ENCODE peak calls at places on chromosomes 11 and 22, in eight cellular contexts. H, W, S, G, E, J, O and B are unnamed samples.

GRCh38 chr11:117868815-117869642 is 7.4 kb downstream of the FXYD6 start:
- DNase-seq in G (no peak), S (no peak), O (no peak), W (no peak), J (no peak), E (no peak), H (no peak), B (no peak)

GRCh38 chr22:48371391-48371790 is 1456.3 kb downstream of the BRD1 start:
- DNase-seq in W (no peak), E (peak; percentile 28), G (no peak), H (no peak), O (no peak), J (no peak), S (no peak), B (no peak)

GRCh38 chr11:39435641-39436040 is 2023.8 kb downstream of the LRRC4C start:
- DNase-seq in E (no peak), H (no peak), W (no peak), G (no peak), S (no peak), O (no peak), J (no peak), B (no peak)

GRCh38 chr11:63901660-63902059 is 15.3 kb downstream of the RCOR2 start:
- DNase-seq in J (no peak), S (no peak), G (no peak), H (peak; percentile 31), W (no peak), O (no peak), E (no peak), B (no peak)

GRCh38 chr11:120622189-120622912 is 110.8 kb downstream of the GRIK4 start:
- DNase-seq in O (no peak), E (no peak), S (no peak), J (no peak), G (no peak), H (peak; percentile 58), W (no peak), B (no peak)

GRCh38 chr11:124069429-124070401 is 28.6 kb upstream of the OR10G7 start:
- DNase-seq in S (peak; percentile 41), G (peak; percentile 86), J (peak; percentile 22), W (no peak), H (peak; percentile 74), O (peak; percentile 61), E (peak; percentile 87), B (no peak)

GRCh38 chr11:131999084-131999483 is 628.7 kb downstream of the NTM start:
- DNase-seq in E (no peak), J (no peak), O (no peak), H (no peak), W (no peak), G (no peak), S (no peak), B (no peak)

GRCh38 chr11:105838668-105839403 is 183.2 kb downstream of the MSANTD4 start:
- DNase-seq in E (no peak), H (no peak), S (peak; percentile 73), W (no peak), O (no peak), G (no peak), J (no peak), B (no peak)

GRCh38 chr11:3136542-3137455 is 28.3 kb downstream of the OSBPL5 start:
- DNase-seq in E (peak; percentile 78), S (no peak), W (no peak), O (no peak), J (no peak), G (no peak), H (no peak), B (no peak)

GRCh38 chr11:129960216-129961214 is 42.1 kb downstream of the PRDM10 start:
- DNase-seq in S (peak; percentile 89), W (no peak), H (peak; percentile 41), E (no peak), O (no peak), J (peak; percentile 64), G (no peak), B (no peak)

GRCh38 chr11:48106166-48106565 is 110.4 kb upstream of the OR4B1 start:
- DNase-seq in G (no peak), W (no peak), J (no peak), E (no peak), H (no peak), S (no peak), O (no peak), B (no peak)

GRCh38 chr11:34926101-34926830 is 9.8 kb downstream of the PDHX start:
- DNase-seq in S (peak; percentile 33), J (peak; percentile 51), E (no peak), G (peak; percentile 54), W (no peak), H (peak; percentile 73), O (peak; percentile 54), B (no peak)

GRCh38 chr11:123407996-123408597 is 22.0 kb upstream of the GRAMD1B start:
- DNase-seq in E (no peak), H (peak; percentile 29), W (no peak), J (no peak), S (no peak), G (no peak), O (no peak), B (no peak)

GRCh38 chr11:68855205-68855978 is 13.7 kb upstream of the CPT1A start:
- DNase-seq in S (no peak), H (peak; percentile 87), W (no peak), J (peak; percentile 32), O (no peak), G (peak; percentile 60), E (peak; percentile 90), B (no peak)

GRCh38 chr11:65150513-65151271 is 16.4 kb upstream of the SYVN1 start:
- DNase-seq in G (no peak), S (peak; percentile 83), H (no peak), J (peak; percentile 94), E (peak; percentile 82), O (no peak), W (no peak), B (no peak)

GRCh38 chr11:111194789-111195188 is 50.7 kb upstream of the POU2AF2 start:
- DNase-seq in J (no peak), E (no peak), S (no peak), W (no peak), G (peak; percentile 14), H (no peak), O (no peak), B (no peak)

GRCh38 chr11:11701070-11701469 is 79.3 kb upstream of the GALNT18 start:
- DNase-seq in J (no peak), G (no peak), S (peak; percentile 19), W (no peak), H (no peak), O (no peak), E (no peak), B (no peak)

GRCh38 chr11:33553486-33553885 is 147.1 kb downstream of the C11orf91 start:
- DNase-seq in W (no peak), H (no peak), E (no peak), J (no peak), S (no peak), O (no peak), G (no peak), B (no peak)

GRCh38 chr22:40874016-40874415 is 12.1 kb upstream of the DNAJB7 start:
- DNase-seq in J (no peak), S (no peak), E (no peak), H (no peak), O (no peak), W (no peak), G (no peak), B (no peak)

GRCh38 chr11:10818594-10818993 is 9.9 kb upstream of the EIF4G2 start:
- DNase-seq in O (no peak), E (no peak), H (no peak), S (peak; percentile 80), W (no peak), J (peak; percentile 66), G (no peak), B (no peak)

GRCh38 chr11:80722616-80723015 is 1281.8 kb upstream of the TENM4 start:
- DNase-seq in O (peak; percentile 77), G (no peak), E (no peak), W (no peak), H (no peak), J (no peak), S (no peak), B (no peak)

GRCh38 chr11:2807276-2807681 is 78.3 kb downstream of the CDKN1C start:
- DNase-seq in W (no peak), O (no peak), H (peak; percentile 81), G (no peak), S (no peak), E (peak; percentile 56), J (no peak), B (no peak)

GRCh38 chr11:102472127-102472526 is 19.6 kb upstream of the TMEM123 start:
- DNase-seq in O (no peak), J (no peak), E (no peak), S (no peak), W (no peak), G (no peak), H (no peak), B (no peak)